ENCODE peak calls at places on chromosomes 4 and X, in seven cellular contexts. Q is lower leg skin, H is breast epithelium, N is Peyer's patch, Z is PC-3, U is DND-41, G is lower lobe of right lung. Y is an unnamed sample.

GRCh38 chrX:68196939-68197791 is 236.1 kb downstream of the OPHN1 start:
- DNase-seq in Q (no peak), H (no peak), U (peak), N (no peak), Z (peak), G (no peak), Y (no peak)

GRCh38 chr4:48254381-48255072 is 15.1 kb downstream of the TEC start:
- DNase-seq in N (no peak), H (no peak), G (no peak), U (no peak), Z (no peak), Q (no peak), Y (no peak)

GRCh38 chr4:8775121-8775520 is 96.5 kb downstream of the HMX1 start:
- DNase-seq in U (no peak), Q (no peak), Z (no peak), N (no peak), H (no peak), G (peak), Y (no peak)

GRCh38 chrX:49053223-49054072 is 5.4 kb upstream of the CCDC120 start:
- DNase-seq in H (no peak), Q (no peak), U (peak), N (peak), Z (peak), G (peak), Y (peak)

GRCh38 chr4:153595894-153596601 is 88.0 kb upstream of the TLR2 start:
- DNase-seq in H (no peak), N (no peak), U (no peak), G (no peak), Q (no peak), Z (peak), Y (no peak)

GRCh38 chr4:3386486-3386885 is 55.3 kb upstream of the HGFAC start:
- DNase-seq in H (no peak), Z (no peak), U (no peak), N (no peak), Q (peak), G (no peak), Y (no peak)

GRCh38 chrX:119687661-119688413 is 5.1 kb downstream of the SEPTIN6 start:
- DNase-seq in Q (no peak), N (no peak), G (no peak), H (no peak), U (peak), Z (no peak), Y (no peak)

GRCh38 chr4:123640824-123641223 is 244.2 kb downstream of the SPRY1 start:
- DNase-seq in H (no peak), Q (no peak), Z (no peak), G (no peak), U (no peak), N (no peak), Y (no peak)

GRCh38 chr4:77040856-77041576 is 34.8 kb downstream of the CCNI start:
- DNase-seq in H (no peak), N (no peak), G (no peak), Q (no peak), U (no peak), Z (no peak), Y (no peak)

GRCh38 chr4:113623274-113623894 is 138.2 kb downstream of the CAMK2D start:
- DNase-seq in Z (no peak), N (no peak), U (no peak), H (no peak), Q (no peak), G (no peak), Y (no peak)

GRCh38 chr4:117085185-117085701 is at the start of gene TRAM1L1:
- DNase-seq in Q (peak), G (peak), H (peak), Z (peak), N (peak), U (peak), Y (no peak)
- TF ChIP-seq CTCF in Q (no peak), G (no peak), H (no peak), Z (peak), N (no peak), U (no peak), Y (no peak)

DNA sequence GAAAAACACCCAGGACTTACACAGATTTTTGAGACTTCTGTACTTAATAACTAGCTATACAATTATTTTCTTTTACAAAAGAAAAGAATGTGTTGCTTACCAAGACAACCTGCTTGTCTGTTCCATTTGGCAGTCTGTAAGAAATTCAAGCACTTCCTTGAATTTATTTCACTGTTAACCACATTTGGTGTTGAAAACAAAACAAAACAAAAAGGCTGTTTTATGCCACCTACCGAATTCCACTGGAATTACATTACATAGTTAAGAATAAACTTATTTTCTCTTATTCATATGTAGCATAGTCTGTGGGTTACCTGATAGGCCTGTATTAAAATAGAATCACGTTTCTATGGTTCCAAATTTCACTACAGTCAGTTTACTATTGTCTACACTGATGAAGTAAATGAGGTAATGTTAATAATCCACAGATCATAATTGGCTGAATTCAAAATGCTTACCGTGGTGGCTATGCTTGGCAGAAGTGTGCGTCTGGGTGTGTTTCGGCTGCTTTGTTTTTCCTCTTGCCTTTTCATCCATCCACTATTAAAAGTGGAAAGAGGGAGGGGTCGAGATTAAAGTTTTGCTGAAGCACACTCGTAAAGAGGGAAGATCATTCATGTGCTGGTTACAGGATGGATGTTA is at the start of gene TLR1:
- DNase-seq in H (no peak), U (no peak), N (no peak), G (no peak), Z (peak), Q (no peak), Y (no peak)
- TF ChIP-seq CTCF in H (peak), U (peak), N (peak), G (peak), Z (peak), Q (no peak), Y (peak)

GRCh38 chrX:40313269-40313668 is 215.5 kb upstream of the BCOR start:
- DNase-seq in Z (no peak), N (no peak), U (no peak), Q (peak), G (no peak), H (no peak), Y (no peak)

GRCh38 chrX:40316502-40316901 is 218.7 kb upstream of the BCOR start:
- DNase-seq in H (no peak), Z (no peak), G (no peak), N (no peak), Q (no peak), U (no peak), Y (no peak)

GRCh38 chrX:40318076-40318475 is 220.3 kb upstream of the BCOR start:
- DNase-seq in Q (peak), H (no peak), Z (no peak), N (no peak), G (no peak), U (no peak), Y (no peak)

GRCh38 chrX:40310016-40310415 is 212.3 kb upstream of the BCOR start:
- DNase-seq in G (no peak), H (no peak), Z (no peak), Q (peak), U (no peak), N (no peak), Y (no peak)

DNA sequence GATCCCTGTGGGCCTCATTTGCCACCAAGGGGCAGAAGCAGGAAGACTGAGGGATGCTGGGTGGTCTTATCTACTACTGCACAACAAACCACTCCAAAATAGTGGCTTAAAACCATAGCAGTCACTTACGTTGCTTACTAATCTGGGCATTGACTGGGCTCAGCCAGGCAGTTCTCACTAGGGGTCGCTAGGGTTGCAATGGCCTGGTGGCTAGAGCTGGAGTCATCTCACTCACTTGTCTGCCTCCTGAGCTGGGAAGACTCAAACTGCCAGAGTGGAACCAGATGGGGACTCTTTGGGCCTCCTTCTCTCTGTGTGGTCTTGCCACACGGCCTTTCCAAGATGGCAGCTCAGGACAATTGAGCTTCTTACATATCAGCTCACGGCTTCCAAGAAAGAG is 216.3 kb upstream of the BCOR start:
- DNase-seq in U (no peak), G (no peak), N (no peak), Z (no peak), Q (no peak), H (no peak), Y (no peak)
- TF ChIP-seq CTCF in U (no peak), G (no peak), N (no peak), Z (peak), Q (no peak), H (no peak), Y (no peak)

GRCh38 chrX:21838937-21839333 is 482 bp upstream of the MBTPS2 start:
- DNase-seq in U (no peak), H (no peak), Z (peak), N (no peak), G (no peak), Q (no peak), Y (no peak)

GRCh38 chrX:21843179-21843578 is 3.8 kb downstream of the MBTPS2 start:
- DNase-seq in N (no peak), U (no peak), G (no peak), H (no peak), Z (no peak), Q (no peak), Y (no peak)

GRCh38 chrX:21840199-21840557 is 761 bp downstream of the MBTPS2 start:
- DNase-seq in N (no peak), U (peak), Z (no peak), H (no peak), G (no peak), Q (no peak), Y (no peak)

GRCh38 chrX:21837056-21837455 is 2.4 kb upstream of the MBTPS2 start:
- DNase-seq in H (no peak), Q (no peak), G (no peak), N (no peak), U (no peak), Z (peak), Y (no peak)

GRCh38 chrX:21839334-21840198 is at the start of gene MBTPS2:
- DNase-seq in Z (peak), G (peak), N (peak), U (peak), H (peak), Q (peak), Y (peak)
- TF ChIP-seq CTCF in Z (peak), G (no peak), N (peak), U (peak), H (peak), Q (no peak), Y (no peak)